ENCODE peak calls at places on chromosome 15, in six cellular contexts. C is gastrocnemius medialis, B is DND-41, N is GM23248, K is cardiac muscle cell, S is SJSA1. X is an unnamed sample. For H3K9me3, the result is how much of the 10 kb centered on the place peaks cover.

GRCh38 chr15:66700412-66700801 is 1.6 kb upstream of the SMAD6 start:
- DNase-seq in C (no peak), B (no peak), N (no peak), K (no peak), S (no peak), X (no peak)

GRCh38 chr15:62262305-62262941 is 97.3 kb upstream of the C2CD4B start:
- DNase-seq in C (no peak), B (no peak), N (no peak), K (no peak), S (no peak), X (no peak)

GRCh38 chr15:38226867-38227266 is 25.8 kb upstream of the SPRED1 start:
- DNase-seq in C (peak), B (no peak), N (peak), K (peak), S (peak), X (peak)

GRCh38 chr15:47715856-47716445 is 1.4 kb upstream of the SEMA6D start:
- DNase-seq in C (no peak), B (no peak), N (peak), K (peak), S (no peak), X (peak)

GRCh38 chr15:40155270-40155910 is 5.5 kb upstream of the BUB1B start:
- DNase-seq in C (no peak), B (no peak), N (no peak), K (no peak), S (no peak), X (no peak)

GRCh38 chr15:64282701-64283100 is 73.3 kb downstream of the CSNK1G1 start:
- DNase-seq in C (no peak), B (no peak), N (no peak), K (peak), S (no peak), X (no peak)

GRCh38 chr15:70339551-70340517 is 242.1 kb upstream of the TLE3 start:
- DNase-seq in C (no peak), B (no peak), N (peak), K (peak), S (no peak), X (peak)

GRCh38 chr15:59420986-59421618 is 16.9 kb upstream of the FAM81A start:
- DNase-seq in C (no peak), B (no peak), N (peak), K (peak), S (no peak), X (peak)

GRCh38 chr15:87570186-87570585 is 686.4 kb downstream of the NTRK3 start:
- DNase-seq in C (no peak), B (no peak), N (no peak), K (peak), S (peak), X (no peak)

GRCh38 chr15:61091229-61091628 is 137.9 kb downstream of the RORA start:
- DNase-seq in C (no peak), B (no peak), N (no peak), K (peak), S (no peak), X (no peak)

GRCh38 chr15:68667800-68668625 is 89.2 kb downstream of the CORO2B start:
- DNase-seq in C (no peak), B (no peak), N (no peak), K (no peak), S (no peak), X (no peak)

GRCh38 chr15:74253276-74253921 is 17.3 kb downstream of the CCDC33 start:
- DNase-seq in C (no peak), B (no peak), N (peak), K (no peak), S (no peak), X (no peak)

GRCh38 chr15:31344824-31345605 is 18.4 kb downstream of the KLF13 start:
- DNase-seq in C (peak), B (no peak), N (peak), K (no peak), S (peak), X (no peak)

GRCh38 chr15:73375755-73376305 is 7.1 kb upstream of the HCN4 start:
- DNase-seq in C (no peak), B (no peak), N (no peak), K (no peak), S (no peak), X (no peak)

GRCh38 chr15:44157679-44158078 is 37.4 kb downstream of the FRMD5 start:
- DNase-seq in C (no peak), B (no peak), N (peak), K (peak), S (peak), X (no peak)

GRCh38 chr15:101358895-101359294 is 63.8 kb upstream of the SNRPA1 start:
- DNase-seq in C (no peak), B (peak), N (peak), K (no peak), S (peak), X (no peak)

GRCh38 chr15:90465140-90465929 is 64.4 kb upstream of the CRTC3 start:
- DNase-seq in C (no peak), B (no peak), N (peak), K (peak), S (no peak), X (peak)

GRCh38 chr15:52306270-52306669 is 10.7 kb upstream of the MYO5C start:
- DNase-seq in C (no peak), B (no peak), N (peak), K (peak), S (no peak), X (no peak)

GRCh38 chr15:45855907-45856579 is 221.2 kb downstream of the SQOR start:
- DNase-seq in C (no peak), B (no peak), N (no peak), K (no peak), S (peak), X (no peak)

GRCh38 chr15:80749589-80749988 is 29.6 kb upstream of the CEMIP start:
- DNase-seq in C (no peak), B (no peak), N (peak), K (no peak), S (no peak), X (no peak)

GRCh38 chr15:76470691-76471090 is 134.1 kb downstream of the ISL2 start:
- DNase-seq in C (no peak), B (no peak), N (peak), K (peak), S (no peak), X (no peak)

GRCh38 chr15:100193277-100193860 is 148.4 kb downstream of the ADAMTS17 start:
- DNase-seq in C (no peak), B (no peak), N (no peak), K (no peak), S (no peak), X (no peak)
- H3K9me3 ChIP-seq in C (under half), B (under half), N (under half), K (under half), S (under half), X (under half)

GRCh38 chr15:71362987-71363968 is 248.0 kb downstream of the THSD4 start:
- DNase-seq in C (no peak), B (no peak), N (no peak), K (no peak), S (no peak), X (no peak)
- H3K4me3 ChIP-seq in C (no peak), B (no peak), N (no peak), K (no peak), S (no peak), X (no peak)

GRCh38 chr15:56965614-56966013 is 47.2 kb downstream of the TCF12 start:
- DNase-seq in C (no peak), B (no peak), N (no peak), K (no peak), S (no peak), X (no peak)

GRCh38 chr15:56969265-56969895 is 50.9 kb downstream of the TCF12 start:
- DNase-seq in C (no peak), B (no peak), N (no peak), K (no peak), S (no peak), X (no peak)

GRCh38 chr15:56967336-56967735 is 48.9 kb downstream of the TCF12 start:
- DNase-seq in C (no peak), B (no peak), N (no peak), K (no peak), S (no peak), X (no peak)

GRCh38 chr15:56968821-56969220 is 50.4 kb downstream of the TCF12 start:
- DNase-seq in C (no peak), B (no peak), N (no peak), K (no peak), S (no peak), X (no peak)

DNA sequence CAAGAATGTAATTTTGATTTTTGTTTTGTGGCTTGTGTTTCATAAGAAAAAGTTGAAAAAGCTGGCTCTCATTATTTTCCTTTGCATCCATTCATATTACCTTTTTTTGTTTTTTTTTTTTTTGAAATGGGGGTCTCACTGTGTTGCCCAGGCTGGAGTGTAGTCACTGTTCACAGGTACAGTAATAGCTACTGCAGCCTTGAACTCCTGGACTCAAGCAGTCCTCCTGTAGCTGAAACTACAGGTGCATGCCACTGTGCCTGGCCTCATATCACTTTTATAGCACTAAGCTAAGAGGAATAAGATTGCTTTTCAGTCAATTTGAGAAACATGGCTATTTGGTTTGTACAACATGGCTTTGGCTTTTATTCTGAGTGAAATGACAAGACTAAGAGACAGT is 49.8 kb downstream of the TCF12 start:
- DNase-seq in C (no peak), B (no peak), N (no peak), K (no peak), S (no peak), X (no peak)
- H3K9me3 ChIP-seq in C (under half), B (under half), N (under half), K (under half), S (under half), X (under half)

DNA sequence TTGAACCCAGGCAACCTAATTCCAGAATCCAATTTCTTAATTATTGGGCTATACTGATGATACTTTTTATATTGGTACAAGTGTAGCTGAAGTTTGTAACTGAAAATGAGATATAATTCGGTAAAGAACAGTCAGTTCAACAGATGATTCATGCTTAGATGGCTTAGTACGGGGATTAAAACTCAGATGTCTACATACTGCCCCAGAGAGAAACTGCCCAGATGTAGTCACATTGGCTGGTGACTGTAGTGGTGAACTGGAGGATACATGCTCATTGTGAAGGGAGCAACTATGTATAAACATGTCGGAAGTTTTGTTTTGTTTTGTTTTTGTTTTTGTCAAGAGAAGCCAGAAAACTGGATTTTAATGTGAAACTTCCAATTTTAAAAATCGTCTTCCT is 179.6 kb downstream of the ADAMTSL3 start:
- DNase-seq in C (no peak), B (no peak), N (no peak), K (no peak), S (no peak), X (no peak)
- H3K4me3 ChIP-seq in C (no peak), B (no peak), N (no peak), K (no peak), S (no peak), X (no peak)

GRCh38 chr15:25065286-25065685 is 110.5 kb downstream of the SNRPN start:
- DNase-seq in C (peak), B (no peak), N (no peak), K (no peak), S (no peak), X (no peak)
- H3K9me3 ChIP-seq in C (under half), B (half or more), N (under half), K (under half), S (half or more), X (under half)